ENCODE peak calls at places on chromosomes 7 and 10, in ten cellular contexts. W is CD8-positive, alpha-beta T cell; C is stomach; K is fibroblast of lung; F is ovary; X is small intestine; M is heart left ventricle; U is transverse colon; B is right lobe of liver; Z is HCT116. R is an unnamed sample. For H3K4me1, the result is how much of the 10 kb centered on the place peaks cover.

GRCh38 chr7:101678713-101679112 is 49.6 kb upstream of the MYL10 start:
- DNase-seq in W (no peak), C (no peak), K (peak), F (no peak), X (no peak), M (no peak), U (no peak), B (no peak), Z (no peak), R (peak)

GRCh38 chr7:75716992-75717626 is 21.6 kb downstream of the HIP1 start:
- DNase-seq in W (no peak), C (no peak), K (peak), F (no peak), X (no peak), M (no peak), U (no peak), B (no peak), Z (peak), R (peak)

GRCh38 chr10:114404171-114405010 is at the start of gene AFAP1L2:
- DNase-seq in W (no peak), C (peak), K (peak), F (peak), X (peak), M (peak), U (peak), B (no peak), Z (no peak), R (no peak)

GRCh38 chr10:71244638-71245419 is 32.5 kb downstream of the UNC5B start:
- DNase-seq in W (no peak), C (peak), K (peak), F (peak), X (no peak), M (peak), U (no peak), B (peak), Z (no peak), R (peak)

GRCh38 chr7:20310963-20311742 is 19.5 kb upstream of the ITGB8 start:
- DNase-seq in W (no peak), C (no peak), K (peak), F (no peak), X (peak), M (no peak), U (no peak), B (no peak), Z (peak), R (no peak)

GRCh38 chr10:104332243-104333036 is 5.8 kb downstream of the ITPRIP start:
- DNase-seq in W (no peak), C (peak), K (peak), F (peak), X (no peak), M (no peak), U (no peak), B (no peak), Z (no peak), R (no peak)

GRCh38 chr7:152756126-152756525 is 3.4 kb upstream of the ACTR3B start:
- DNase-seq in W (no peak), C (no peak), K (no peak), F (no peak), X (no peak), M (no peak), U (no peak), B (no peak), Z (no peak), R (no peak)

GRCh38 chr7:142357953-142358520 is 100.2 kb upstream of the PRSS58 start:
- DNase-seq in W (no peak), C (no peak), K (peak), F (no peak), X (peak), M (no peak), U (peak), B (no peak), Z (peak), R (no peak)

GRCh38 chr7:44159824-44160630 is 18.9 kb upstream of the MYL7 start:
- DNase-seq in W (no peak), C (no peak), K (no peak), F (no peak), X (no peak), M (no peak), U (no peak), B (peak), Z (no peak), R (no peak)

GRCh38 chr10:102802920-102803534 is 34.2 kb downstream of the CYP17A1 start:
- DNase-seq in W (no peak), C (no peak), K (peak), F (peak), X (no peak), M (no peak), U (peak), B (no peak), Z (no peak), R (peak)

GRCh38 chr7:73830618-73830871 is 251 bp upstream of the CLDN4 start:
- DNase-seq in W (no peak), C (no peak), K (no peak), F (no peak), X (no peak), M (no peak), U (no peak), B (no peak), Z (no peak), R (no peak)
- H3K4me1 ChIP-seq in W (under half), C (under half), K (under half), F (under half), X (under half), M (under half), U (under half), B (under half), Z (half or more), R (under half)

DNA sequence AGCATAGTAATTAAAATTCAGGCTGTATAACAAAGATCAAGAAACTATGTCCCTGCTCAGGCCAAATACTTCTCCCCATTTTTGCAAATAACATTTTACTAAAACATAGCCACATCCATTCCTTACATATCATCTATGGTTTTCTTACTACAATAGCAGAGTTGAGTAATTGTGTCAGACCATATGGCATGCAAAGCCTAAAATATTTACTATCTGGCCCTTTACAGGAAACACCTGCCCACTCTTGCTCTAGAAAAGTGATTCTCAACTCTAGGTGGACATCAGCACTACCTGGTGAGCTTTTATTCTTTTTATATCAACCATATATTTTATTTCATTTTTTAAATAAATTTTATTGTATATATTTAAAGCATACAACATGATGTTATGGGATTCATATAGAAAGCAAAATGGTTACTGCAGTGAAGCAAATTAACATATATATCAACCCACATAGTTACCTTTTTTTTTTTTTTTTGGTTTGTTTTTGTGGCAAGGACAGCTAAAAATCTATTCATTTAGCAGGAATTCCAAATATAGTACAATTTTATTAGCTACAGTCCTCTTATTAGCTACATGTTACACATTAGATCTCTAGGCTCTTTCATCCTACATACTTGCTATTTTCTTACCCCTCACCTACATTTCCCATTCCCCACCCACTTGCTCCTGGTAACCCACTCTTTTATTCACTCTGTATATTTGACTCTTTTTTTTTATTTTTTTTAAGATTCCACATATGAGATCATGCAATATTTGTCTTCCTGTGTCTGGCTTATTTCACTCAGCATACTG is 19.6 kb downstream of the ABI1 start:
- DNase-seq in W (no peak), C (no peak), K (peak), F (no peak), X (no peak), M (no peak), U (no peak), B (no peak), Z (no peak), R (no peak)
- H3K4me1 ChIP-seq in W (under half), C (under half), K (under half), F (under half), X (under half), M (under half), U (under half), B (under half), Z (under half), R (under half)

DNA sequence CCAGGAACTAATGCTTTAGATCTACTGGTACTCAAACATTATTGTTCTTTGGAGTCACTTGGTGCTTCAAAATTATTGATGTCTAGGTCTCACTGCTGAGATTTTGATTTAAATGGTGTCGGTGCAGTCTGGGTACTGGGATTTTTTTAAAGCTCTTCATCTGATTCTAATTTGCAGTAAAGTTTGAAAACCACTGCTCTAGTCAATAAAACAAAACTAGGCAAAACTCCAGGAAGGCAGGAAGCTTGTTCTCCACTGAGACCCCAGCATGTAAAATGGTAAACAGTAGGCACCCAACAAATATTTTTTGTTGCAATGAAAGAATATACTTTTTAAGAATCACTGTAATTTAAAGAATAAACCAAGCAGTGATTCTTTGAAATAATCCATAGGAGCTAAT is 49.7 kb downstream of the ADD3 start:
- DNase-seq in W (no peak), C (no peak), K (peak), F (no peak), X (no peak), M (no peak), U (no peak), B (no peak), Z (no peak), R (no peak)
- H3K4me1 ChIP-seq in W (half or more), C (under half), K (under half), F (under half), X (under half), M (under half), U (under half), B (under half), Z (under half), R (under half)

DNA sequence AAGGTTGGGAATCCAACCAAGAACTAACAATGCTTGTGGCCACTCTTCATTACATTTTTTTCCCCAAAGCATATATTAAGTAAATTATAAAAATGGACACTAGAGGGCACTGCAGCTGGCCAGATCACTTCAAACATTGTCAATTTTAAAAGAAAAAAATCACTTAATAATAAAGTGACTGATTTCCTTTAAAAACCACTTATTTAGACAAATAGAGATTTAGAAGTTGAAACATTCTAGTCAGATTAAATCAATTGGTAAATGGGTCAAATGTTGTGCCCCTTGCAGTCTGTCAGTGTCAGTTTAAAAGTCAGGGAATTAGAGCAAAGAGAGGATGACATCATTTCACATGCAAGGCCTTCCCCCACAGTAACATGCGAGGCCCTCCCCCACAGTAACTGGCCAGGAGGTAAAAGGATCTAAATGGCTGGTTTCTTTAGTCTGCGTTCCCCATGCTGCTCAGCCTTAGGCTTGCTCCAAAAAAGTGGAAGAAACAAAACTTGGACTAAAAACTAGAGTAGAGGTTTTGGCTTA is 177.9 kb downstream of the SKAP2 start:
- DNase-seq in W (no peak), C (no peak), K (peak), F (peak), X (no peak), M (no peak), U (no peak), B (no peak), Z (peak), R (peak)
- H3K4me1 ChIP-seq in W (under half), C (under half), K (under half), F (under half), X (under half), M (under half), U (under half), B (under half), Z (under half), R (under half)

GRCh38 chr7:92246363-92247101 is 758 bp downstream of the ANKIB1 start:
- DNase-seq in W (peak), C (no peak), K (peak), F (peak), X (peak), M (peak), U (peak), B (no peak), Z (no peak), R (peak)
- H3K4me1 ChIP-seq in W (under half), C (under half), K (under half), F (under half), X (under half), M (under half), U (under half), B (under half), Z (under half), R (under half)

DNA sequence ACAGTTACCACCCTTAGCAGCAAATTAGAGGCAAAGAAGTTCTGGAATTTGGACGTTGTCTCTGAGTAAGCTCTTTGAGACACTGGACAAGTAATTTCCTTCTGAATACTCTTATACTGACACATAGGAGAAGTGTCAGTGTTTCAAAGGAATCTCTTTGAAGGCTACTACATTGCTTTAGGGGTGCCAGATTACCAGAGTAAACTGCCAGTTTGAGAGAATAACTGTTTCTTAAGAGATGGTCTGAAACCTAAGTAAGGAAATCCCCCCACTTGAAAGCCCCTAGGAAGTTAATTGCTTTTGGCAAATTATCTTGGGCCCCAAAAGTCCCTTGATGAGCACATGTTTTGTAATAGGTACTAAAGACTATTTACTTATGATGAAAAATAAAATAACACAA is 3.4 kb downstream of the FAS start:
- DNase-seq in W (no peak), C (no peak), K (peak), F (no peak), X (no peak), M (no peak), U (no peak), B (no peak), Z (no peak), R (no peak)
- H3K4me1 ChIP-seq in W (under half), C (under half), K (under half), F (under half), X (under half), M (under half), U (under half), B (under half), Z (under half), R (under half)

DNA sequence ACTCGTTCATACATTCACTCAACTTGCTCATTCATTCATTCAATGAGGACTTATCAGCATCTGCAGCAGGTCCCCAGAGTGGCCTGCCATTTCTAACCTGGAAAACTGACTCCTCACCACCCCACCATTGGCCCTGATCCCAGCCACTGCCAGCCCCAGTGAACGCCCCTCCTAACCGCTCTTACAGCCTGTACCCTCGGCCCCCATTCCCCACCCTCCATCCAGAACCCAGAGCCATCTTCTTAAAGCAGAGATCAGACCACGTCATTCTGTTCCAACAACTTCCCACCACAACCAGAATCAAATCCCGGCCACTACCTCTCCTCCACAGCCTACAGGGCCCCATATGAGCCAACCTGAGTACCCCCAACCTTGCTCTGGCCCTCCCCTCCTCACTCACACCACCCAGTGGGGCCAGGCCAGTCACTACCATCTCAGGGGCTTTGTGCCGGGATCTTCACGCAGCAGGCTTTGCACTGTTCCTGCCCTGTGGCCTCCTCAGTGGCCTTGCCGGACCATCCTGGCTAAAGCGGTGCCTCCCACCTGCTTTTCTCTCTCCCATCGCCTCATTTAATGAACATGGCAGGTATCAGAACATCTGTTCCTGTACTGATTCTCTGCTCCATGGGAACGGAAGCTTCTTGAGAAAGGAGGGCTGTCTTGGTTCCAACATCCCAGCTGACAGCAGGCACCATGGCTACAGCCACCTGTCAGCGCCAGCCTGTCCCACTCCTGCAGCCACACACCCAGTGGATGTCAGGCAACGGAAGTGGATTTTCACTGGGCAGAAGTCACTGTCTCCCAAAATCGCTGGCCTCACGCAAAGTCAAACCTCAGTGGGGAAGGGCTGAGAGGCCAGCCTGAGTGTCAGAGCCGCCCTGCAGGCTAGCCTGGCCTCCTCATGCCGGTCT is 45.4 kb downstream of the FAM53B start:
- DNase-seq in W (no peak), C (no peak), K (no peak), F (no peak), X (no peak), M (peak), U (no peak), B (no peak), Z (no peak), R (no peak)
- H3K4me1 ChIP-seq in W (half or more), C (half or more), K (under half), F (half or more), X (under half), M (half or more), U (under half), B (under half), Z (under half), R (under half)

GRCh38 chr10:132110091-132110490 is 44.3 kb downstream of the JAKMIP3 start:
- DNase-seq in W (no peak), C (peak), K (no peak), F (no peak), X (no peak), M (no peak), U (no peak), B (peak), Z (no peak), R (peak)

GRCh38 chr10:132107211-132107946 is 41.6 kb downstream of the JAKMIP3 start:
- DNase-seq in W (no peak), C (peak), K (no peak), F (no peak), X (no peak), M (no peak), U (no peak), B (no peak), Z (no peak), R (peak)

GRCh38 chr10:132109341-132110072 is 43.8 kb downstream of the JAKMIP3 start:
- DNase-seq in W (no peak), C (peak), K (no peak), F (peak), X (no peak), M (no peak), U (no peak), B (peak), Z (no peak), R (no peak)

GRCh38 chr10:132106431-132106830 is 40.7 kb downstream of the JAKMIP3 start:
- DNase-seq in W (no peak), C (peak), K (no peak), F (no peak), X (no peak), M (no peak), U (no peak), B (no peak), Z (no peak), R (peak)

GRCh38 chr10:132107947-132108877 is 42.5 kb downstream of the JAKMIP3 start:
- DNase-seq in W (no peak), C (peak), K (no peak), F (no peak), X (no peak), M (no peak), U (no peak), B (no peak), Z (no peak), R (no peak)
- H3K4me1 ChIP-seq in W (under half), C (under half), K (under half), F (under half), X (under half), M (under half), U (under half), B (under half), Z (under half), R (under half)

GRCh38 chr10:11209810-11210141 is 192.1 kb downstream of the CELF2 start:
- DNase-seq in W (no peak), C (no peak), K (no peak), F (no peak), X (no peak), M (no peak), U (no peak), B (no peak), Z (no peak), R (no peak)

GRCh38 chr10:11208908-11209809 is 191.5 kb downstream of the CELF2 start:
- DNase-seq in W (no peak), C (no peak), K (no peak), F (no peak), X (no peak), M (no peak), U (no peak), B (no peak), Z (no peak), R (no peak)

GRCh38 chr10:11208243-11208642 is 190.6 kb downstream of the CELF2 start:
- DNase-seq in W (no peak), C (no peak), K (no peak), F (no peak), X (no peak), M (no peak), U (no peak), B (no peak), Z (no peak), R (no peak)

GRCh38 chr10:11205026-11205772 is 187.5 kb downstream of the CELF2 start:
- DNase-seq in W (no peak), C (no peak), K (peak), F (no peak), X (no peak), M (no peak), U (no peak), B (no peak), Z (no peak), R (no peak)

DNA sequence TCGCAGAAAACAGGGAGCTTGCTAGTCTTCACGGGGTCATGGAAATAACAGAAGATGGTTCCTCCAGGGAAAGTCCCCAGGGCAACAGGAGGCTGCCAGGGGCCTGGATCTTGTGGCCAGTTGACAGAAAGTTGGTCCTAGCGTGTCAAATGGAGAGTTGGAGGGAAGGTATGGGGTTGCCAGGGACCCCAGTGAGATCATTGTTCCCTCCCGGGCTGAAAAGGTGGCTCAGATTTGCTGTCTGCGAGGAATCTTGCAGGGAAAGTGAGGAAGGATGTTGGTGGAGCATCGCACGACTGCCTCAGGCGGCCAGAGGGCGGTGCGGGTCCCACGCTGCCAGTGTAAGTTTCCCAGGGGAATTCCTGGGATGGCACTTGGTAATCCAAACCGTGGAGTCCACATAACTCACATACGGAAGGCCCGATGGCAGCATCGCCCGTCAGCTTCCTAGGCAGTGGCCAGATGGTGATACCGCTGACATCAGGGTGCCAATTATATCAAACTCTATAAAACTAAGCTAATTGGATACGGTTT is 189.7 kb downstream of the CELF2 start:
- DNase-seq in W (no peak), C (no peak), K (no peak), F (no peak), X (no peak), M (no peak), U (no peak), B (no peak), Z (no peak), R (no peak)
- H3K4me1 ChIP-seq in W (half or more), C (under half), K (under half), F (under half), X (under half), M (under half), U (under half), B (under half), Z (under half), R (under half)